ENCODE peak calls at places on chromosomes 1 and 21, in five cellular contexts. One of them, this sample, is unnamed.

GRCh38 chr1:113761937-113762336 is 2.7 kb upstream of the PHTF1 start:
- DNase-seq in islet precursor cell: no peak
- DNase-seq in RPMI7951: no peak
- DNase-seq in NCI-H524 treated with DMSO at 0.1 percent for 48 hours: no peak
- DNase-seq in GOT3: no peak
- DNase-seq in this sample: no peak

GRCh38 chr1:71046891-71047634 is 553 bp downstream of the PTGER3 start:
- DNase-seq in islet precursor cell: peak; percentile 63
- DNase-seq in RPMI7951: no peak
- DNase-seq in NCI-H524 treated with DMSO at 0.1 percent for 48 hours: no peak
- DNase-seq in GOT3: no peak
- DNase-seq in this sample: no peak

GRCh38 chr1:184854456-184855180 is 100.0 kb upstream of the EDEM3 start:
- DNase-seq in islet precursor cell: no peak
- DNase-seq in RPMI7951: peak; percentile 62
- DNase-seq in NCI-H524 treated with DMSO at 0.1 percent for 48 hours: peak; percentile 35
- DNase-seq in GOT3: no peak
- DNase-seq in this sample: peak; percentile 15

GRCh38 chr1:210407207-210407886 is 78.6 kb downstream of the HHAT start:
- DNase-seq in islet precursor cell: peak; percentile 77
- DNase-seq in RPMI7951: peak; percentile 54
- DNase-seq in NCI-H524 treated with DMSO at 0.1 percent for 48 hours: no peak
- DNase-seq in GOT3: peak; percentile 21
- DNase-seq in this sample: peak; percentile 37

GRCh38 chr1:79929356-79929755 is 922.8 kb upstream of the ADGRL4 start:
- DNase-seq in islet precursor cell: no peak
- DNase-seq in RPMI7951: no peak
- DNase-seq in NCI-H524 treated with DMSO at 0.1 percent for 48 hours: no peak
- DNase-seq in GOT3: no peak
- DNase-seq in this sample: peak; percentile 44

GRCh38 chr1:233738850-233739249 is 124.9 kb downstream of the KCNK1 start:
- DNase-seq in islet precursor cell: no peak
- DNase-seq in RPMI7951: peak; percentile 47
- DNase-seq in NCI-H524 treated with DMSO at 0.1 percent for 48 hours: no peak
- DNase-seq in GOT3: no peak
- DNase-seq in this sample: no peak

GRCh38 chr1:179253286-179253972 is 24.0 kb upstream of the ABL2 start:
- DNase-seq in islet precursor cell: no peak
- DNase-seq in RPMI7951: no peak
- DNase-seq in NCI-H524 treated with DMSO at 0.1 percent for 48 hours: no peak
- DNase-seq in GOT3: no peak
- DNase-seq in this sample: no peak

GRCh38 chr1:36553591-36554417 is 71.1 kb upstream of the CSF3R start:
- DNase-seq in islet precursor cell: peak; percentile 87
- DNase-seq in RPMI7951: peak; percentile 45
- DNase-seq in NCI-H524 treated with DMSO at 0.1 percent for 48 hours: peak; percentile 27
- DNase-seq in GOT3: no peak
- DNase-seq in this sample: no peak

GRCh38 chr1:30777060-30777905 is 19.7 kb upstream of the LAPTM5 start:
- DNase-seq in islet precursor cell: peak; percentile 35
- DNase-seq in RPMI7951: no peak
- DNase-seq in NCI-H524 treated with DMSO at 0.1 percent for 48 hours: no peak
- DNase-seq in GOT3: no peak
- DNase-seq in this sample: no peak

GRCh38 chr1:46008585-46008984 is 123.8 kb downstream of the PIK3R3 start:
- DNase-seq in islet precursor cell: peak; percentile 25
- DNase-seq in RPMI7951: no peak
- DNase-seq in NCI-H524 treated with DMSO at 0.1 percent for 48 hours: no peak
- DNase-seq in GOT3: no peak
- DNase-seq in this sample: no peak

GRCh38 chr21:42609806-42610205 is 43.6 kb upstream of the PDE9A start:
- DNase-seq in islet precursor cell: no peak
- DNase-seq in RPMI7951: no peak
- DNase-seq in NCI-H524 treated with DMSO at 0.1 percent for 48 hours: no peak
- DNase-seq in GOT3: no peak
- DNase-seq in this sample: no peak

GRCh38 chr1:245996806-245997205 is 510.3 kb downstream of the SMYD3 start:
- DNase-seq in islet precursor cell: no peak
- DNase-seq in RPMI7951: no peak
- DNase-seq in NCI-H524 treated with DMSO at 0.1 percent for 48 hours: no peak
- DNase-seq in GOT3: no peak
- DNase-seq in this sample: no peak

GRCh38 chr1:18535391-18536210 is 54.9 kb downstream of the KLHDC7A start:
- DNase-seq in islet precursor cell: peak; percentile 43
- DNase-seq in RPMI7951: no peak
- DNase-seq in NCI-H524 treated with DMSO at 0.1 percent for 48 hours: no peak
- DNase-seq in GOT3: no peak
- DNase-seq in this sample: no peak

GRCh38 chr1:24018611-24019580 is 38.8 kb upstream of the SRSF10 start:
- DNase-seq in islet precursor cell: peak; percentile 93
- DNase-seq in RPMI7951: peak; percentile 99
- DNase-seq in NCI-H524 treated with DMSO at 0.1 percent for 48 hours: no peak
- DNase-seq in GOT3: peak; percentile 88
- DNase-seq in this sample: peak; percentile 96

GRCh38 chr1:101081496-101082282 is 56.1 kb upstream of the DPH5 start:
- DNase-seq in islet precursor cell: no peak
- DNase-seq in RPMI7951: no peak
- DNase-seq in NCI-H524 treated with DMSO at 0.1 percent for 48 hours: no peak
- DNase-seq in GOT3: no peak
- DNase-seq in this sample: no peak

GRCh38 chr1:247077768-247078314 is 770 bp downstream of the ZNF670 start:
- DNase-seq in islet precursor cell: no peak
- DNase-seq in RPMI7951: peak; percentile 15
- DNase-seq in NCI-H524 treated with DMSO at 0.1 percent for 48 hours: no peak
- DNase-seq in GOT3: no peak
- DNase-seq in this sample: peak; percentile 10

GRCh38 chr21:45471229-45472052 is 66.5 kb downstream of the COL18A1 start:
- DNase-seq in islet precursor cell: no peak
- DNase-seq in RPMI7951: peak; percentile 86
- DNase-seq in NCI-H524 treated with DMSO at 0.1 percent for 48 hours: no peak
- DNase-seq in GOT3: no peak
- DNase-seq in this sample: peak; percentile 26

GRCh38 chr1:180601512-180601911 is 30.3 kb upstream of the XPR1 start:
- DNase-seq in islet precursor cell: no peak
- DNase-seq in RPMI7951: no peak
- DNase-seq in NCI-H524 treated with DMSO at 0.1 percent for 48 hours: no peak
- DNase-seq in GOT3: no peak
- DNase-seq in this sample: no peak

GRCh38 chr1:86155061-86155806 is 1.3 kb downstream of the COL24A1 start:
- DNase-seq in islet precursor cell: peak; percentile 75
- DNase-seq in RPMI7951: no peak
- DNase-seq in NCI-H524 treated with DMSO at 0.1 percent for 48 hours: no peak
- DNase-seq in GOT3: no peak
- DNase-seq in this sample: no peak

GRCh38 chr1:58000821-58001220 is 545.7 kb downstream of the OMA1 start:
- DNase-seq in islet precursor cell: no peak
- DNase-seq in RPMI7951: no peak
- DNase-seq in NCI-H524 treated with DMSO at 0.1 percent for 48 hours: no peak
- DNase-seq in GOT3: no peak
- DNase-seq in this sample: no peak

This sample was measured in HS-5.